ENCODE peak calls at places on chromosomes 2 and 18, in six cellular contexts. Y, T, M, I, B and U are unnamed samples.

GRCh38 chr2:230885467-230886130 is 20.9 kb downstream of the ITM2C start:
- DNase-seq in Y (no peak), T (no peak), M (no peak), I (no peak), B (no peak), U (no peak)

GRCh38 chr2:187658952-187659525 is 104.8 kb upstream of the TFPI start:
- DNase-seq in Y (no peak), T (no peak), M (no peak), I (no peak), B (peak; percentile 21), U (no peak)

GRCh38 chr2:220556658-220557057 is 929.2 kb downstream of the SLC4A3 start:
- DNase-seq in Y (no peak), T (no peak), M (no peak), I (no peak), B (no peak), U (no peak)

GRCh38 chr2:16950436-16950835 is 284.8 kb upstream of the CYRIA start:
- DNase-seq in Y (no peak), T (no peak), M (no peak), I (no peak), B (no peak), U (no peak)

GRCh38 chr2:192327576-192327975 is 132.8 kb upstream of the TMEFF2 start:
- DNase-seq in Y (no peak), T (no peak), M (no peak), I (no peak), B (no peak), U (no peak)

GRCh38 chr2:25042321-25043240 is 705 bp downstream of the EFR3B start:
- DNase-seq in Y (peak; percentile 38), T (peak; percentile 41), M (no peak), I (peak; percentile 91), B (no peak), U (peak; percentile 87)

GRCh38 chr18:57915848-57916596 is 112.9 kb upstream of the ATP8B1 start:
- DNase-seq in Y (no peak), T (no peak), M (no peak), I (no peak), B (no peak), U (no peak)

GRCh38 chr18:57666818-57667497 is 45.3 kb upstream of the NARS1 start:
- DNase-seq in Y (no peak), T (no peak), M (no peak), I (no peak), B (no peak), U (no peak)

GRCh38 chr2:231037202-231037730 is at the start of gene C2orf72:
- DNase-seq in Y (no peak), T (no peak), M (peak; percentile 58), I (peak; percentile 73), B (no peak), U (no peak)

GRCh38 chr2:9781252-9781651 is 62.0 kb upstream of the TAF1B start:
- DNase-seq in Y (no peak), T (no peak), M (no peak), I (no peak), B (no peak), U (no peak)

GRCh38 chr2:88127638-88127887 is 299 bp downstream of the FABP1 start:
- DNase-seq in Y (no peak), T (no peak), M (no peak), I (no peak), B (no peak), U (no peak)

GRCh38 chr2:134553657-134554056 is 165.1 kb downstream of the TMEM163 start:
- DNase-seq in Y (no peak), T (no peak), M (no peak), I (no peak), B (no peak), U (peak; percentile 23)

GRCh38 chr2:68715353-68716041 is 19.1 kb upstream of the ARHGAP25 start:
- DNase-seq in Y (peak; percentile 69), T (peak; percentile 65), M (peak; percentile 74), I (no peak), B (peak; percentile 62), U (no peak)

GRCh38 chr18:904135-905090 is at the start of gene ADCYAP1:
- DNase-seq in Y (no peak), T (no peak), M (no peak), I (peak; percentile 44), B (no peak), U (no peak)

GRCh38 chr18:8235916-8236315 is 373.3 kb upstream of the RAB12 start:
- DNase-seq in Y (no peak), T (no peak), M (no peak), I (no peak), B (no peak), U (no peak)

GRCh38 chr2:86260978-86261377 is 61.7 kb downstream of the MRPL35 start:
- DNase-seq in Y (no peak), T (no peak), M (no peak), I (no peak), B (no peak), U (no peak)

GRCh38 chr2:240377366-240377765 is 58.1 kb upstream of the GPC1 start:
- DNase-seq in Y (no peak), T (no peak), M (no peak), I (no peak), B (no peak), U (no peak)

GRCh38 chr2:35788543-35788942 is 567.0 kb upstream of the CRIM1 start:
- DNase-seq in Y (no peak), T (no peak), M (no peak), I (peak; percentile 27), B (no peak), U (no peak)

GRCh38 chr2:47414682-47415458 is 11.9 kb downstream of the MSH2 start:
- DNase-seq in Y (no peak), T (no peak), M (no peak), I (no peak), B (no peak), U (no peak)

GRCh38 chr2:239465017-239466001 is 64.5 kb upstream of the HDAC4 start:
- DNase-seq in Y (peak; percentile 53), T (peak; percentile 92), M (peak; percentile 61), I (peak; percentile 84), B (no peak), U (peak; percentile 95)

GRCh38 chr2:12855508-12855907 is 138.8 kb downstream of the TRIB2 start:
- DNase-seq in Y (no peak), T (no peak), M (no peak), I (no peak), B (no peak), U (no peak)

GRCh38 chr2:69704446-69704845 is 37.5 kb upstream of the ANXA4 start:
- DNase-seq in Y (no peak), T (no peak), M (no peak), I (no peak), B (no peak), U (no peak)

DNA sequence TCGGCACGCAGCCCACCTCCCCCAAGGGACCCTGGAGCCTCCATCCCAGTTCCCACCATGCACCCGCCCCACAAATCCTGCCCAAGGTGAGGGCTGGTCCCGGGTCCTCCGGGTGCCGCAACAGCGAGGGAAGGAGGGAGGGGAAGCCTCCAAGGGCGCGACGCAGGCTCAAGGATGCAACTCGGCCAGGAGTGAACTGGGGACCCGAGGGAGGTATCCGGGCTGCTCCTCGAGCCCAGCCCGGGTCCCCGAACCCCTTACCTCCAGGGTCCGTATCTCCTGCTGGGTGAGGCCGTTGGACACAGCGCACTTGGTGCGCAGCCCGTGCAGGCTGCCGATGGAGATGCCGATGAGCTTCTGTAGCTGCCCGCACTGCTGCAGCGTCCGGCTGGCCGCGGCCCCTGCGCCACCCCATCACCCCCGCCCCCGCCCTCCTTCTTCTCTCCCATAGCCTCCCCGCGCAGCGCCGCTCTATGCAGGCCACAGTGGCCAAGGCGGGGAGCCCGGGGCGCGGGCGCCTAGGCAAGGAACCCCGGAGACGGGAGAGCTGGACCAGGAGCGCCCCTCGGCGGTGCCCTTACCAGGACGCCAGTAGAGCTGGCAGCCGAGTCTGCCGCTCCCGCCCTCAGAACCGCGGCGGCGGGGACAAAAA is 124.1 kb downstream of the ANKRD30BL start:
- DNase-seq in Y (no peak), T (peak; percentile 16), M (no peak), I (no peak), B (no peak), U (no peak)
- TF ChIP-seq CTCF in Y (no peak), T (no peak), M (no peak), I (no peak), B (no peak), U (no peak)

GRCh38 chr2:38751847-38752410 is 768 bp upstream of the SRSF7 start:
- DNase-seq in Y (no peak), T (no peak), M (no peak), I (no peak), B (no peak), U (no peak)

GRCh38 chr2:38750793-38751042 is 443 bp downstream of the SRSF7 start:
- DNase-seq in Y (peak; percentile 68), T (peak; percentile 63), M (no peak), I (peak; percentile 94), B (no peak), U (peak; percentile 55)

GRCh38 chr2:38750011-38750792 is 959 bp downstream of the SRSF7 start:
- DNase-seq in Y (peak; percentile 63), T (peak; percentile 45), M (peak; percentile 67), I (peak; percentile 93), B (no peak), U (peak; percentile 93)

GRCh38 chr2:38751043-38751846 is at the start of gene SRSF7:
- DNase-seq in Y (peak; percentile 98), T (peak; percentile 99), M (peak; percentile 98), I (peak; percentile 96), B (peak; percentile 99), U (peak; percentile 99)

DNA sequence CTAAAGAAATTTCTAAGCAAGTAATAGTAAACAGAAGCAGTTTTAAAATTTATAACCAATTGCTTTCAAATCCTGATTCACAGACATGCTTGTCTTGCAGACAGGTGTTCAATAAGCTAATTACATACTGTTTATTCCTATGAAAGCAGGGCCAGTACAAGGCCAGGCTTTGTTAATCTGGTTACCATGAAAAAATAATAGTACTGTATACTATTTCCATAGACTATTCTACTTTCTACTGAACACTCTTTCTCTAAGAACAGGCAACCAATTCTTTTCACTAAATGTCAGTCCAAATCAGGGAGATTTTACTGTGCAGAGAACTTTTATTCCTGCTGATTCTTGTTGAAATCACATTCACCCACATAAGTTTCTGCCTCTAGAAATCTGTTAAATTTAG is 2.9 kb upstream of the SRSF7 start:
- DNase-seq in Y (no peak), T (no peak), M (no peak), I (no peak), B (no peak), U (no peak)
- H3K4me3 ChIP-seq in Y (no peak overlapping the region), T (no peak overlapping the region), M (peak overlapping the region; percentile 39), I (no peak overlapping the region), B (no peak overlapping the region), U (no peak overlapping the region)

GRCh38 chr2:42792583-42793313 is at the start of gene HAAO:
- DNase-seq in Y (peak; percentile 52), T (no peak), M (peak; percentile 95), I (peak; percentile 92), B (no peak), U (no peak)
- TF ChIP-seq POLR2A in Y (no peak), T (no peak), M (peak; percentile 93), I (peak; percentile 24), B (no peak), U (no peak)

DNA sequence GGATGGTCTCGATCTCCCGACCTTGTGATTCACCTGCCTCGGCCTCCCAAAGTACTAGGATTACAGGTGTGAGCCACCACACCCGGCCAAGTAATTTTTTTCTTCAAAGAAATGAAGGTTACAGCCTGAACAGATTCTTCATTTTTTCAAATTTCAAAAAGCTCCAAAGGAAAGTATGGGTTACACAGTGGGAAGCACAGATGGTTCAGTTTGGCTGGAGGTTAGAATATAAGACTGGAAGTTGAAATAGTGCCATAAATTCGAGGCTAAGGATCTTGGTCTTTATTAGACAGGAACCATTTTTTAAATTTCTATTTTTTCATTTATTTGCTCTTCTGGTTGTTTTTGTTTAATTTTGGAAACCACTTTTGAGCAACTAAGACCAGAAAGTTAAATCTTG is 120.0 kb downstream of the STK39 start:
- DNase-seq in Y (no peak), T (no peak), M (no peak), I (no peak), B (no peak), U (no peak)
- TF ChIP-seq CTCF in Y (no peak), T (no peak), M (no peak), I (no peak), B (no peak), U (no peak)